ENCODE peak calls at places on chromosomes 2 and 18, in five cellular contexts. X, A, V, I and W are unnamed samples.

GRCh38 chr2:137886432-137886831 is 77.8 kb upstream of the HNMT start:
- DNase-seq in I (peak), A (no peak), X (no peak), V (no peak), W (no peak)

GRCh38 chr2:117828870-117829269 is 14.4 kb downstream of the DDX18 start:
- DNase-seq in I (no peak), X (no peak), V (no peak), A (no peak), W (no peak)

GRCh38 chr2:173898996-173899395 is 66.2 kb downstream of the SP3 start:
- DNase-seq in I (no peak), V (no peak), A (no peak), X (no peak), W (no peak)

GRCh38 chr2:127857494-127857818 is 499 bp downstream of the POLR2D start:
- DNase-seq in I (peak), A (no peak), V (no peak), X (no peak), W (no peak)

GRCh38 chr2:151767536-151767935 is 33.3 kb upstream of the NEB start:
- DNase-seq in V (peak), A (no peak), X (no peak), I (no peak), W (no peak)

GRCh38 chr2:37672104-37672869 is 845 bp upstream of the CDC42EP3 start:
- DNase-seq in I (peak), X (peak), V (peak), A (peak), W (peak)

GRCh38 chr2:195820373-195820772 is 163.3 kb downstream of the SLC39A10 start:
- DNase-seq in X (no peak), I (no peak), A (no peak), V (peak), W (no peak)

GRCh38 chr18:74528913-74529312 is 5.4 kb upstream of the CNDP1 start:
- DNase-seq in V (no peak), A (no peak), I (no peak), X (no peak), W (no peak)

GRCh38 chr2:157327200-157327599 is 1.6 kb upstream of the ERMN start:
- DNase-seq in X (no peak), A (no peak), V (no peak), I (no peak), W (no peak)

GRCh38 chr2:157327621-157328102 is 2.0 kb upstream of the ERMN start:
- DNase-seq in X (peak), A (peak), I (peak), V (peak), W (no peak)

GRCh38 chr2:157324331-157324843 is 1.2 kb downstream of the ERMN start:
- DNase-seq in X (no peak), A (no peak), V (no peak), I (peak), W (no peak)

GRCh38 chr2:157326683-157327082 is 1.1 kb upstream of the ERMN start:
- DNase-seq in X (no peak), V (no peak), A (no peak), I (no peak), W (no peak)

DNA sequence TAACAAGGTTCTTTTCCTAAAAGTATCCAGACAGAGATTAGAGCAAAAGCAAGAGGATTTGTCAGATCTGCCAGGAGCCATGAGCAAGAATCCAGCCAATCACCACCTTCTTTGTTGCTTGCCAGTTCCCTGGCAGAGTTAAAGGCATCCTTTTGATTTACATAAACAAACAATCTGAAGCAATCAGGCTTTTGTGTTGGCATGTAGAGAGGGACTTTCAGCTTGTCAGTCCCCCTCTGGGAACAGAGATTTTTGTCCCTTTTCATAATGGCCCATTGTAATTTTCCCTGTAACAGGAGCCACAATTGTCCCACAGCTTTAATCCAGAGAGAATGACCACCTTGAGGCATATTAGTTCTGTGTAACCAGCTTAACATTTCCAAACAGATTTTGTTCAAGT is at the start of gene ERMN:
- DNase-seq in I (no peak), A (no peak), X (no peak), V (no peak), W (no peak)
- H3K4me3 ChIP-seq in I (no peak), A (no peak), X (no peak), V (no peak), W (no peak)

DNA sequence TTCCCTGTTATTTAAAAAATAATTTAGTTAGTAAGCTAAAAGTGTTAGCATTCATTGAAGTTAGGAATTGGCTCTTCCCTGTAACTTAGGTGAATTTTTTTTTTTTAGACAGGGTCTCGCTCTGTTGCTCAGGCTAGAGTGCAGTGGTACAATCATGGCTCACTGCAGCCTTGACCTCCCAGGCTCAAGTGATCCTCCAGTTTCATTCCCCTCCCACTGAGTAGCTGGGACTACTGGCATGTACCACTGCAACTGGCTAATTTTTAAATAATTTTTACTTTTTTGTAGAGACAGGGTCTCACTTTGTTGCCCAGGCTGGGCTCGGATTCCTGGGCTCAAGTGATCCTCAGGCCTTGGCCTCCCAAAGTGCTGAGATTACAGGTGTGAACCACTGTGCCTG is 66.4 kb downstream of the CERS6 start:
- DNase-seq in I (no peak), V (no peak), A (no peak), X (no peak), W (no peak)
- TF ChIP-seq CTCF in I (no peak), V (no peak), A (no peak), X (no peak), W (no peak)

GRCh38 chr2:235639387-235639786 is 145.5 kb downstream of the AGAP1 start:
- DNase-seq in I (no peak), A (peak), V (peak), X (peak), W (peak)

GRCh38 chr2:235641956-235642355 is 148.1 kb downstream of the AGAP1 start:
- DNase-seq in V (no peak), A (no peak), X (no peak), I (no peak), W (no peak)

GRCh38 chr2:235641333-235641732 is 147.5 kb downstream of the AGAP1 start:
- DNase-seq in I (no peak), V (peak), A (no peak), X (no peak), W (no peak)

GRCh38 chr2:235639885-235640284 is 146.0 kb downstream of the AGAP1 start:
- DNase-seq in V (no peak), X (no peak), I (no peak), A (no peak), W (no peak)

GRCh38 chr2:235640900-235641299 is 147.1 kb downstream of the AGAP1 start:
- DNase-seq in I (no peak), X (no peak), V (peak), A (no peak), W (no peak)
- H3K4me3 ChIP-seq in I (no peak), X (no peak), V (no peak), A (peak), W (no peak)

GRCh38 chr2:20755132-20755800 is 67.6 kb downstream of the LDAH start:
- DNase-seq in I (no peak), X (no peak), A (no peak), V (peak), W (no peak)
- TF ChIP-seq CTCF in I (no peak), X (peak), A (peak), V (peak), W (no peak)